ENCODE peak calls at places on chromosome 20, in seven cellular contexts. One of them, this sample, is unnamed. For H3K4me1, the result is how much of the 10 kb centered on the place peaks cover.

GRCh38 chr20:58647162-58647813 is 3.8 kb upstream of the STX16 start:
- DNase-seq in A549: no peak
- DNase-seq in thyroid gland: no peak
- DNase-seq in PC-9: no peak
- DNase-seq in neuronal stem cell: no peak
- DNase-seq in stomach: no peak
- DNase-seq in esophagus squamous epithelium: no peak
- DNase-seq in this sample: no peak

GRCh38 chr20:37231970-37232620 is 29.5 kb downstream of the GHRH start:
- DNase-seq in A549: no peak
- DNase-seq in thyroid gland: no peak
- DNase-seq in esophagus squamous epithelium: no peak
- DNase-seq in PC-9: no peak
- DNase-seq in stomach: no peak
- DNase-seq in neuronal stem cell: no peak
- DNase-seq in this sample: no peak

GRCh38 chr20:43726811-43727338 is at the start of gene GTSF1L:
- DNase-seq in PC-9: peak
- DNase-seq in stomach: no peak
- DNase-seq in esophagus squamous epithelium: no peak
- DNase-seq in thyroid gland: no peak
- DNase-seq in A549: no peak
- DNase-seq in neuronal stem cell: no peak
- DNase-seq in this sample: no peak

GRCh38 chr20:20393770-20394169 is 25.9 kb downstream of the INSM1 start:
- DNase-seq in stomach: no peak
- DNase-seq in esophagus squamous epithelium: no peak
- DNase-seq in A549: no peak
- DNase-seq in thyroid gland: no peak
- DNase-seq in neuronal stem cell: no peak
- DNase-seq in PC-9: no peak
- DNase-seq in this sample: no peak

GRCh38 chr20:57658447-57659130 is 38.4 kb upstream of the ZBP1 start:
- DNase-seq in PC-9: no peak
- DNase-seq in esophagus squamous epithelium: no peak
- DNase-seq in stomach: peak
- DNase-seq in thyroid gland: no peak
- DNase-seq in A549: no peak
- DNase-seq in neuronal stem cell: no peak
- DNase-seq in this sample: no peak

GRCh38 chr20:33370296-33370695 is 31.0 kb downstream of the CDK5RAP1 start:
- DNase-seq in PC-9: no peak
- DNase-seq in stomach: peak
- DNase-seq in neuronal stem cell: no peak
- DNase-seq in A549: no peak
- DNase-seq in esophagus squamous epithelium: no peak
- DNase-seq in thyroid gland: peak
- DNase-seq in this sample: no peak

GRCh38 chr20:59743767-59744485 is 139.6 kb downstream of the PHACTR3 start:
- DNase-seq in neuronal stem cell: no peak
- DNase-seq in thyroid gland: no peak
- DNase-seq in esophagus squamous epithelium: no peak
- DNase-seq in stomach: no peak
- DNase-seq in PC-9: peak
- DNase-seq in A549: no peak
- DNase-seq in this sample: no peak

GRCh38 chr20:32763202-32763999 is 1.2 kb downstream of the DNMT3B start:
- DNase-seq in esophagus squamous epithelium: no peak
- DNase-seq in thyroid gland: peak
- DNase-seq in stomach: no peak
- DNase-seq in PC-9: peak
- DNase-seq in neuronal stem cell: no peak
- DNase-seq in A549: no peak
- DNase-seq in this sample: peak

GRCh38 chr20:52476074-52476751 is 284.6 kb upstream of the ZFP64 start:
- DNase-seq in PC-9: no peak
- DNase-seq in A549: no peak
- DNase-seq in neuronal stem cell: no peak
- DNase-seq in stomach: no peak
- DNase-seq in esophagus squamous epithelium: no peak
- DNase-seq in thyroid gland: no peak
- DNase-seq in this sample: no peak

GRCh38 chr20:39029324-39029820 is 67.2 kb downstream of the DHX35 start:
- DNase-seq in thyroid gland: no peak
- DNase-seq in PC-9: no peak
- DNase-seq in A549: no peak
- DNase-seq in esophagus squamous epithelium: no peak
- DNase-seq in stomach: no peak
- DNase-seq in neuronal stem cell: no peak
- DNase-seq in this sample: no peak

GRCh38 chr20:9884061-9884460 is 45.2 kb upstream of the PAK5 start:
- DNase-seq in thyroid gland: no peak
- DNase-seq in esophagus squamous epithelium: no peak
- DNase-seq in stomach: no peak
- DNase-seq in neuronal stem cell: no peak
- DNase-seq in PC-9: no peak
- DNase-seq in A549: no peak
- DNase-seq in this sample: no peak

GRCh38 chr20:50223321-50223995 is 32.8 kb downstream of the CEBPB start:
- DNase-seq in esophagus squamous epithelium: no peak
- DNase-seq in thyroid gland: no peak
- DNase-seq in stomach: no peak
- DNase-seq in A549: no peak
- DNase-seq in PC-9: no peak
- DNase-seq in neuronal stem cell: no peak
- DNase-seq in this sample: peak

GRCh38 chr20:43914697-43915208 is at the start of gene TOX2:
- DNase-seq in stomach: no peak
- DNase-seq in neuronal stem cell: no peak
- DNase-seq in A549: peak
- DNase-seq in esophagus squamous epithelium: no peak
- DNase-seq in thyroid gland: peak
- DNase-seq in PC-9: peak
- DNase-seq in this sample: no peak

GRCh38 chr20:59576216-59576953 is 28.0 kb upstream of the PHACTR3 start:
- DNase-seq in neuronal stem cell: no peak
- DNase-seq in PC-9: no peak
- DNase-seq in esophagus squamous epithelium: no peak
- DNase-seq in A549: no peak
- DNase-seq in stomach: no peak
- DNase-seq in thyroid gland: no peak
- DNase-seq in this sample: no peak

GRCh38 chr20:11247059-11247630 is 573.3 kb upstream of the JAG1 start:
- DNase-seq in A549: no peak
- DNase-seq in stomach: no peak
- DNase-seq in esophagus squamous epithelium: no peak
- DNase-seq in PC-9: no peak
- DNase-seq in thyroid gland: no peak
- DNase-seq in neuronal stem cell: no peak
- DNase-seq in this sample: no peak

GRCh38 chr20:37397076-37397953 is 51.4 kb downstream of the SRC start:
- DNase-seq in thyroid gland: no peak
- DNase-seq in PC-9: no peak
- DNase-seq in A549: peak
- DNase-seq in esophagus squamous epithelium: no peak
- DNase-seq in neuronal stem cell: no peak
- DNase-seq in stomach: no peak
- DNase-seq in this sample: peak

GRCh38 chr20:3646067-3646440 is 17.1 kb downstream of the GFRA4 start:
- DNase-seq in esophagus squamous epithelium: no peak
- DNase-seq in PC-9: no peak
- DNase-seq in A549: no peak
- DNase-seq in neuronal stem cell: no peak
- DNase-seq in thyroid gland: no peak
- DNase-seq in stomach: no peak
- DNase-seq in this sample: no peak

GRCh38 chr20:43686820-43687219 is 19.9 kb downstream of the MYBL2 start:
- DNase-seq in A549: no peak
- DNase-seq in thyroid gland: no peak
- DNase-seq in neuronal stem cell: no peak
- DNase-seq in stomach: no peak
- DNase-seq in esophagus squamous epithelium: no peak
- DNase-seq in PC-9: no peak
- DNase-seq in this sample: no peak

GRCh38 chr20:59042151-59042795 is at the start of gene PRELID3B:
- DNase-seq in A549: peak
- DNase-seq in neuronal stem cell: no peak
- DNase-seq in esophagus squamous epithelium: no peak
- DNase-seq in thyroid gland: peak
- DNase-seq in PC-9: peak
- DNase-seq in stomach: no peak
- DNase-seq in this sample: no peak

GRCh38 chr20:35369804-35370203 is 42.0 kb downstream of the UQCC1 start:
- DNase-seq in A549: no peak
- DNase-seq in thyroid gland: no peak
- DNase-seq in stomach: no peak
- DNase-seq in neuronal stem cell: no peak
- DNase-seq in esophagus squamous epithelium: no peak
- DNase-seq in PC-9: no peak
- DNase-seq in this sample: no peak
- H3K27ac ChIP-seq in A549: no peak
- H3K27ac ChIP-seq in thyroid gland: no peak
- H3K27ac ChIP-seq in stomach: no peak
- H3K27ac ChIP-seq in neuronal stem cell: no peak
- H3K27ac ChIP-seq in esophagus squamous epithelium: no peak
- H3K27ac ChIP-seq in PC-9: no peak
- H3K27ac ChIP-seq in this sample: no peak

DNA sequence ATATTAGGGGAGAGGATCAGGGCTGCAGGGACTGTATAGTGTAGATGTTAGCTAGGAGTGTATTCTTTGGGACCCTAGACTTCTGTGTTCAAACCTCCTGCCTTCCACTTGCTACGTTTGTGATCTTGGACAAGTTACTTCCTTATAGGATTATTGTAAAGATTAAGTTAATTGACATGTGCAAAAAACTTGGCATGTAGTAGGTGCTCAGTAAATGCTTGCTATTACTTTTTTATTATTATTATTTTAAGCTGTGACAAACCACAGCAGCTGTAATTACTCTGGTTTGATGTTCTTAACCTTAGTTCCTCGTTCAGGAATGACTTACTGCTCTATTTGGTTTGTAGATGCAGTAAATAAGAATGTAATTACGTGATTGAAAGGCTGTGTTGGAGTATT is 3.2 kb downstream of the ARFGEF2 start:
- DNase-seq in thyroid gland: no peak
- DNase-seq in esophagus squamous epithelium: no peak
- DNase-seq in PC-9: no peak
- DNase-seq in A549: no peak
- DNase-seq in stomach: no peak
- DNase-seq in neuronal stem cell: no peak
- DNase-seq in this sample: no peak
- H3K4me3 ChIP-seq in thyroid gland: no peak
- H3K4me3 ChIP-seq in esophagus squamous epithelium: no peak
- H3K4me3 ChIP-seq in PC-9: peak
- H3K4me3 ChIP-seq in A549: no peak
- H3K4me3 ChIP-seq in stomach: no peak
- H3K4me3 ChIP-seq in neuronal stem cell: no peak
- H3K4me3 ChIP-seq in this sample: no peak

DNA sequence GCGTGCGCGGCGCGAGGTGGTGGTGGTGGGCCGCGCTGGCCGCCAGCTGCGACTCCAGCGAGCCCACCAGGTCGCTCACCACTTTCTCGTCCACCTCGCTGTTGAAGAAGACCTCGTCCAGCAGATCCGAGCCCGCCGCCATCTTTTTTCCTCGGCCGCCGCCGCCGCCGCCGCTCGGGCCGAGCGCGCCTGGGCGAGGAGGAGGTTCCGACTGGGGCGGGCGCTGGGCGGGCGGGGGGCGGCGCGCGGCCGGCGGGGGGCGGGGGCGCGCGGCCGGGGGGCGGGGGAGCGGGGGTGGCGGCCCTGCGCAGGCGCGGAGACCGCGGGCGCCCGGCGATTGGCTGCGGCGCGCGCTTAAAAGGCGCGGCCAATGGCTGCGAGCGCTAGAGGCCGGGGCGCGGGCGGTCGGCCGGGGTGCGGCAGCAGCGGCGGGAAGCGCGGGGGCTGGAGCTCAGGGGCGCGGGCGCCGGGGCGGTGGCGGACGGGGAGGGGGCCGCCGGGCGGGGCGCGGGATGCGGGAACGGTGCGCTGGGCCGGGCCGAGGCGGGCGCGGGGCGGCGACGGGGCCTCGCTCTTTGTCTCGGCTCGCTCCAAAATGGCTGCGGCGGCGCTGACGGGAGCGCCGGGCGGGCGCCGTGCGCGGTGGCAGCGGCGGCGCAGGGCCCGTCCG is at the start of gene TAF4:
- DNase-seq in neuronal stem cell: peak
- DNase-seq in A549: peak
- DNase-seq in PC-9: peak
- DNase-seq in thyroid gland: peak
- DNase-seq in stomach: peak
- DNase-seq in esophagus squamous epithelium: no peak
- DNase-seq in this sample: peak
- H3K4me1 ChIP-seq in neuronal stem cell: under half
- H3K4me1 ChIP-seq in A549: under half
- H3K4me1 ChIP-seq in PC-9: under half
- H3K4me1 ChIP-seq in thyroid gland: under half
- H3K4me1 ChIP-seq in stomach: under half
- H3K4me1 ChIP-seq in esophagus squamous epithelium: half or more
- H3K4me1 ChIP-seq in this sample: under half

GRCh38 chr20:61230-61629 is 26.2 kb upstream of the DEFB125 start:
- DNase-seq in stomach: no peak
- DNase-seq in PC-9: no peak
- DNase-seq in A549: no peak
- DNase-seq in neuronal stem cell: no peak
- DNase-seq in thyroid gland: no peak
- DNase-seq in esophagus squamous epithelium: no peak
- DNase-seq in this sample: no peak

GRCh38 chr20:64026-64603 is 23.4 kb upstream of the DEFB125 start:
- DNase-seq in neuronal stem cell: no peak
- DNase-seq in PC-9: no peak
- DNase-seq in A549: no peak
- DNase-seq in esophagus squamous epithelium: no peak
- DNase-seq in thyroid gland: no peak
- DNase-seq in stomach: no peak
- DNase-seq in this sample: no peak

GRCh38 chr20:62487-62886 is 25.0 kb upstream of the DEFB125 start:
- DNase-seq in thyroid gland: no peak
- DNase-seq in A549: no peak
- DNase-seq in stomach: no peak
- DNase-seq in neuronal stem cell: no peak
- DNase-seq in PC-9: no peak
- DNase-seq in esophagus squamous epithelium: no peak
- DNase-seq in this sample: no peak

GRCh38 chr20:61757-62156 is 25.7 kb upstream of the DEFB125 start:
- DNase-seq in PC-9: no peak
- DNase-seq in thyroid gland: no peak
- DNase-seq in esophagus squamous epithelium: no peak
- DNase-seq in A549: no peak
- DNase-seq in neuronal stem cell: no peak
- DNase-seq in stomach: no peak
- DNase-seq in this sample: no peak

GRCh38 chr20:60035-60918 is 27.2 kb upstream of the DEFB125 start:
- DNase-seq in stomach: no peak
- DNase-seq in esophagus squamous epithelium: no peak
- DNase-seq in thyroid gland: no peak
- DNase-seq in neuronal stem cell: no peak
- DNase-seq in A549: no peak
- DNase-seq in PC-9: no peak
- DNase-seq in this sample: no peak
- H3K27ac ChIP-seq in stomach: no peak
- H3K27ac ChIP-seq in esophagus squamous epithelium: no peak
- H3K27ac ChIP-seq in thyroid gland: no peak
- H3K27ac ChIP-seq in neuronal stem cell: no peak
- H3K27ac ChIP-seq in A549: no peak
- H3K27ac ChIP-seq in PC-9: no peak
- H3K27ac ChIP-seq in this sample: no peak

This sample was measured in kidney.